ENCODE peak calls at places on chromosomes 13 and 19, in six cellular contexts. H is HCT116, T is K562, O is NT2/D1, S is HepG2, Q is H1. J is an unnamed sample.

GRCh38 chr19:44718441-44719261 is 19.7 kb downstream of the CEACAM16 start:
- DNase-seq in Q (peak), H (no peak), T (no peak), O (peak), S (peak), J (no peak)

GRCh38 chr13:90416938-90417337 is 930.5 kb upstream of the MIR17HG start:
- DNase-seq in T (no peak), Q (no peak), O (no peak), S (no peak), H (no peak), J (no peak)

GRCh38 chr13:72463561-72463960 is 263.9 kb downstream of the MZT1 start:
- DNase-seq in T (no peak), H (no peak), O (no peak), Q (no peak), S (no peak), J (no peak)

GRCh38 chr19:39157275-39157996 is 31.9 kb downstream of the PAK4 start:
- DNase-seq in O (no peak), S (peak), Q (no peak), T (no peak), H (no peak), J (no peak)

GRCh38 chr13:99979453-99980200 is 2.0 kb upstream of the ZIC2 start:
- DNase-seq in H (no peak), T (no peak), Q (peak), S (no peak), O (no peak), J (no peak)

GRCh38 chr19:13011653-13012389 is 16.5 kb downstream of the NFIX start:
- DNase-seq in S (no peak), Q (peak), O (no peak), H (no peak), T (peak), J (no peak)

GRCh38 chr13:35793823-35794222 is 317.3 kb upstream of the MAB21L1 start:
- DNase-seq in Q (no peak), H (no peak), S (no peak), O (no peak), T (no peak), J (no peak)

GRCh38 chr19:2728783-2729387 is 7.7 kb upstream of the DIRAS1 start:
- DNase-seq in Q (no peak), T (no peak), S (no peak), H (no peak), O (no peak), J (no peak)

GRCh38 chr13:59588717-59589067 is 575.0 kb downstream of the DIAPH3 start:
- DNase-seq in O (no peak), S (no peak), T (no peak), H (no peak), Q (no peak), J (no peak)

GRCh38 chr19:991174-991931 is 7.2 kb downstream of the WDR18 start:
- DNase-seq in S (no peak), Q (peak), T (peak), H (peak), O (no peak), J (no peak)

GRCh38 chr13:75263741-75264407 is 218.1 kb downstream of the TBC1D4 start:
- DNase-seq in Q (no peak), T (no peak), O (no peak), H (no peak), S (no peak), J (no peak)

GRCh38 chr13:74158028-74158427 is 23.8 kb upstream of the KLF12 start:
- DNase-seq in S (no peak), Q (no peak), H (no peak), O (no peak), T (no peak), J (no peak)

DNA sequence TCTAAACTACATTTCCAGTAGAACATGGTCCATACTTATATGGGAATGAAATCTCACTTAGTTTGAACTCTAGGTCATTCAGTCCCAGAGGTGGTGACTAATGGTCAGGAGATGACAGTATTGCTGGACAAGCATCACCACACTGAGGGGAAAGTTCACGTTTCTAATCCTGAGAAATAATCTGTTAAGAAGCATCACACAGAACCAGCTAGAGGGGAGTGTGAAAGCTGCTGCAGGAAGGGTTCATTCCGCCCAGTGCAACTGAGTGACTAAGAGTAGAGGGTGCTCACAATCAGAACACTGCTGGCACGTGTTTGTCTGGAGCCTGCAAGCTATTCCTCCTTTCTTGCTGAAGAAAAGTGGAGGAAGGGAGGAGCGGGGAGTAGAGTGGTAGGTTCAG is 2.7 kb downstream of the COL4A1 start:
- DNase-seq in Q (no peak), S (no peak), H (no peak), T (no peak), O (no peak), J (no peak)
- TF ChIP-seq YY1 in Q (no peak), S (no peak), H (no peak), T (no peak), O (no peak), J (no peak)

GRCh38 chr13:39468306-39468705 is 134.7 kb downstream of the LHFPL6 start:
- DNase-seq in H (no peak), T (no peak), S (no peak), O (no peak), Q (no peak), J (no peak)
- TF ChIP-seq ZNF274 in H (no peak), T (no peak), S (no peak), O (no peak), Q (no peak), J (no peak)

DNA sequence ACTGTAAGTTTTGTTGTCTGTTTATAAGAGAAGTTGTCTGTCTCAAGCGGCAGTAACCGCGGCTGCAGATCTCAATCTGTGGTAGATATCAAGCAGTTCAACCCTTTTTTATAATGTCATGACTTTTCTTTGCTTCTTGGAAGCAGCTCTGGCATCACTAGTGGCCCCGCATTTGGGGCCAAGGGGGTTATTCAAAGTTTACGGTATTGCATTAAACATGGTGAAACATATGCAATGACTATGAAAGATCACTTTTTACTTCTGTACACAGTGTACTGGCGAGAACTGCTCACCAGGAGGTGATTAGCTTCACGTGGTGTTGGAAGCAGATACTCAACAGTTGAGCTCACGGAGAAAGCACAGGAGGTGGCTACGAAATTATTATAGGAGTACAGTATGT is 4.6 kb upstream of the FFAR3 start:
- DNase-seq in Q (peak), S (no peak), H (no peak), T (no peak), O (no peak), J (no peak)
- TF ChIP-seq YY1 in Q (no peak), S (no peak), H (no peak), T (no peak), O (no peak), J (no peak)

GRCh38 chr13:36813226-36813625 is 5.8 kb upstream of the RFXAP start:
- DNase-seq in Q (no peak), O (no peak), S (no peak), H (no peak), T (no peak), J (no peak)

GRCh38 chr13:36817996-36818395 is 1.0 kb upstream of the RFXAP start:
- DNase-seq in S (no peak), O (no peak), H (no peak), T (no peak), Q (no peak), J (no peak)

GRCh38 chr13:36815069-36815468 is 4.0 kb upstream of the RFXAP start:
- DNase-seq in T (peak), S (peak), H (peak), Q (no peak), O (no peak), J (no peak)

GRCh38 chr13:36818483-36819063 is 449 bp upstream of the RFXAP start:
- DNase-seq in H (no peak), Q (no peak), O (no peak), S (no peak), T (peak), J (no peak)

GRCh38 chr13:36814465-36814864 is 4.6 kb upstream of the RFXAP start:
- DNase-seq in S (no peak), H (no peak), T (no peak), Q (no peak), O (no peak), J (no peak)
- TF ChIP-seq ZNF274 in S (no peak), H (no peak), T (no peak), Q (no peak), O (no peak), J (no peak)

DNA sequence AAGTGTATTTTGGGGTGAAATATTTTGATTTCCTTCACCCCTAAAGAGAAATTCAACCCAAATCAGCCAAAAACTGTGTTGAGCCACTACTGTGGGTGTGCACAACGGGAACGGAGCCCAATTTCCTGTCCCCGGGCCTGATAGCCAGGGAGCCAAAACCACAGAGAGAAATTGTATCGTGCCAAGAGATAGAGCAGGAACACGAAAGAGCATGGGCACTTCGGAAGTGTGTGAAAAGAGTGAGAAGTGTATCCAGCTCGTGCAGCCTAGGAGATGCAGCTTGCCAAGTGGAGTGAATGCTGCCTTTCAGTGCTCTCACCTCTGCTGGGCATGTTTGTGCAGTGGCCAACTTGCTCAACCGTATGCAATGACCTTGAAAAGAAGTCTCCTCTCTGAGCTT is 19.4 kb upstream of the PLEKHF1 start:
- DNase-seq in Q (no peak), T (no peak), O (no peak), S (peak), H (no peak), J (no peak)
- TF ChIP-seq YY1 in Q (no peak), T (no peak), O (no peak), S (no peak), H (no peak), J (no peak)

DNA sequence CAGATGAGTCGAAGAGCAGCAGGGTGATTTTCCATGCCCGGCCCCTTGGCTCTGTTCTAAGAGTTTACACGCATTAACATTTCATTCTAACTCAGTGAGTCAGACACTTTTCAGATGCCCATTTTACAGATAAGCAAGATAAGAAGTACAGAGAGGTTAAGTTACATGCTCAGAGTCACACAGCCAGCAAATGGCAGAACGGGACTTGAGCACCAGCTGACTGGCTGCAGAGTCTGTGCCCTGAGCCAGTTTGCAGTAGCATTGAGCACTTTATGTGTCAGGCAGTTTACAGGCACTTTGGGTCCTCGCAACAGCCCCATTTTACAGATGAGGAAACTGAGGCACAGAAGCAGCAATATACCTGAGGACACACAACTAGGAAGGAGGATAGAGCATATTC is 19.0 kb downstream of the CCDC8 start:
- DNase-seq in H (no peak), S (no peak), O (no peak), Q (no peak), T (no peak), J (no peak)
- TF ChIP-seq ZNF274 in H (no peak), S (no peak), O (no peak), Q (no peak), T (no peak), J (no peak)

J was measured in GM12878.